ENCODE peak calls at places on chromosomes 12 and 14, in six cellular contexts. One of them, this sample, is unnamed.

GRCh38 chr12:71589478-71589881 is 74.2 kb downstream of the ZFC3H1 start:
- DNase-seq in CD8-positive, alpha-beta memory T cell: no peak
- DNase-seq in heart left ventricle: no peak
- DNase-seq in mesendoderm: no peak
- DNase-seq in IMR-90: peak; percentile 45
- DNase-seq in mucosa of descending colon: no peak
- DNase-seq in this sample: no peak

GRCh38 chr14:95106966-95107365 is 50.4 kb downstream of the DICER1 start:
- DNase-seq in CD8-positive, alpha-beta memory T cell: no peak
- DNase-seq in heart left ventricle: no peak
- DNase-seq in mesendoderm: no peak
- DNase-seq in IMR-90: peak; percentile 32
- DNase-seq in mucosa of descending colon: no peak
- DNase-seq in this sample: no peak

GRCh38 chr14:82710257-82710841 is 1176.7 kb upstream of the SEL1L start:
- DNase-seq in CD8-positive, alpha-beta memory T cell: no peak
- DNase-seq in heart left ventricle: peak; percentile 32
- DNase-seq in mesendoderm: peak; percentile 76
- DNase-seq in IMR-90: peak; percentile 61
- DNase-seq in mucosa of descending colon: no peak
- DNase-seq in this sample: peak; percentile 28

GRCh38 chr12:70692681-70693288 is 55.6 kb upstream of the PTPRB start:
- DNase-seq in CD8-positive, alpha-beta memory T cell: no peak
- DNase-seq in heart left ventricle: no peak
- DNase-seq in mesendoderm: peak; percentile 17
- DNase-seq in IMR-90: peak; percentile 29
- DNase-seq in mucosa of descending colon: no peak
- DNase-seq in this sample: no peak

GRCh38 chr12:127209318-127209717 is 1057.7 kb upstream of the TMEM132C start:
- DNase-seq in CD8-positive, alpha-beta memory T cell: no peak
- DNase-seq in heart left ventricle: no peak
- DNase-seq in mesendoderm: no peak
- DNase-seq in IMR-90: no peak
- DNase-seq in mucosa of descending colon: no peak
- DNase-seq in this sample: no peak

GRCh38 chr12:132717531-132718387 is 7.1 kb downstream of the PGAM5 start:
- DNase-seq in CD8-positive, alpha-beta memory T cell: no peak
- DNase-seq in heart left ventricle: no peak
- DNase-seq in mesendoderm: peak; percentile 29
- DNase-seq in IMR-90: no peak
- DNase-seq in mucosa of descending colon: no peak
- DNase-seq in this sample: no peak

GRCh38 chr12:42180990-42181611 is 36.4 kb upstream of the GXYLT1 start:
- DNase-seq in CD8-positive, alpha-beta memory T cell: no peak
- DNase-seq in heart left ventricle: no peak
- DNase-seq in mesendoderm: no peak
- DNase-seq in IMR-90: peak; percentile 22
- DNase-seq in mucosa of descending colon: no peak
- DNase-seq in this sample: no peak

GRCh38 chr14:48735607-48736006 is 850.6 kb downstream of the RPS29 start:
- DNase-seq in CD8-positive, alpha-beta memory T cell: no peak
- DNase-seq in heart left ventricle: no peak
- DNase-seq in mesendoderm: no peak
- DNase-seq in IMR-90: no peak
- DNase-seq in mucosa of descending colon: no peak
- DNase-seq in this sample: no peak

GRCh38 chr12:74899031-74899829 is 310.4 kb downstream of the KCNC2 start:
- DNase-seq in CD8-positive, alpha-beta memory T cell: no peak
- DNase-seq in heart left ventricle: no peak
- DNase-seq in mesendoderm: no peak
- DNase-seq in IMR-90: no peak
- DNase-seq in mucosa of descending colon: no peak
- DNase-seq in this sample: no peak

GRCh38 chr12:12398026-12398859 is 41.4 kb downstream of the BORCS5 start:
- DNase-seq in CD8-positive, alpha-beta memory T cell: no peak
- DNase-seq in heart left ventricle: peak; percentile 73
- DNase-seq in mesendoderm: no peak
- DNase-seq in IMR-90: peak; percentile 97
- DNase-seq in mucosa of descending colon: no peak
- DNase-seq in this sample: peak; percentile 87

GRCh38 chr14:83992857-83993256 is 1537.1 kb upstream of the FLRT2 start:
- DNase-seq in CD8-positive, alpha-beta memory T cell: no peak
- DNase-seq in heart left ventricle: no peak
- DNase-seq in mesendoderm: no peak
- DNase-seq in IMR-90: peak; percentile 85
- DNase-seq in mucosa of descending colon: no peak
- DNase-seq in this sample: no peak

GRCh38 chr12:19498099-19498498 is 58.8 kb downstream of the AEBP2 start:
- DNase-seq in CD8-positive, alpha-beta memory T cell: no peak
- DNase-seq in heart left ventricle: no peak
- DNase-seq in mesendoderm: no peak
- DNase-seq in IMR-90: no peak
- DNase-seq in mucosa of descending colon: no peak
- DNase-seq in this sample: no peak

GRCh38 chr14:56807586-56808168 is 2.6 kb downstream of the OTX2 start:
- DNase-seq in CD8-positive, alpha-beta memory T cell: no peak
- DNase-seq in heart left ventricle: no peak
- DNase-seq in mesendoderm: no peak
- DNase-seq in IMR-90: no peak
- DNase-seq in mucosa of descending colon: no peak
- DNase-seq in this sample: no peak

GRCh38 chr12:20436367-20436766 is 68.0 kb downstream of the PDE3A start:
- DNase-seq in CD8-positive, alpha-beta memory T cell: no peak
- DNase-seq in heart left ventricle: no peak
- DNase-seq in mesendoderm: no peak
- DNase-seq in IMR-90: peak; percentile 19
- DNase-seq in mucosa of descending colon: no peak
- DNase-seq in this sample: no peak

GRCh38 chr12:84599539-84599938 is 313.1 kb downstream of the SLC6A15 start:
- DNase-seq in CD8-positive, alpha-beta memory T cell: no peak
- DNase-seq in heart left ventricle: no peak
- DNase-seq in mesendoderm: peak; percentile 83
- DNase-seq in IMR-90: no peak
- DNase-seq in mucosa of descending colon: no peak
- DNase-seq in this sample: peak; percentile 46

GRCh38 chr12:132133952-132134652 is 10.0 kb downstream of the DDX51 start:
- DNase-seq in CD8-positive, alpha-beta memory T cell: no peak
- DNase-seq in heart left ventricle: no peak
- DNase-seq in mesendoderm: peak; percentile 62
- DNase-seq in IMR-90: no peak
- DNase-seq in mucosa of descending colon: no peak
- DNase-seq in this sample: no peak

GRCh38 chr12:90238872-90239271 is 530.2 kb upstream of the ATP2B1 start:
- DNase-seq in CD8-positive, alpha-beta memory T cell: no peak
- DNase-seq in heart left ventricle: no peak
- DNase-seq in mesendoderm: no peak
- DNase-seq in IMR-90: no peak
- DNase-seq in mucosa of descending colon: no peak
- DNase-seq in this sample: no peak

GRCh38 chr14:29262979-29263378 is 496.4 kb downstream of the FOXG1 start:
- DNase-seq in CD8-positive, alpha-beta memory T cell: no peak
- DNase-seq in heart left ventricle: no peak
- DNase-seq in mesendoderm: peak; percentile 14
- DNase-seq in IMR-90: peak; percentile 20
- DNase-seq in mucosa of descending colon: no peak
- DNase-seq in this sample: no peak

GRCh38 chr12:71475280-71475679 is 35.7 kb downstream of the LGR5 start:
- DNase-seq in CD8-positive, alpha-beta memory T cell: no peak
- DNase-seq in heart left ventricle: peak; percentile 43
- DNase-seq in mesendoderm: no peak
- DNase-seq in IMR-90: no peak
- DNase-seq in mucosa of descending colon: no peak
- DNase-seq in this sample: no peak

GRCh38 chr12:25557830-25558436 is 4.8 kb upstream of the LMNTD1 start:
- DNase-seq in CD8-positive, alpha-beta memory T cell: no peak
- DNase-seq in heart left ventricle: no peak
- DNase-seq in mesendoderm: peak; percentile 54
- DNase-seq in IMR-90: peak; percentile 43
- DNase-seq in mucosa of descending colon: no peak
- DNase-seq in this sample: no peak

GRCh38 chr12:50507930-50508329 is 3.1 kb downstream of the DIP2B start:
- DNase-seq in CD8-positive, alpha-beta memory T cell: no peak
- DNase-seq in heart left ventricle: no peak
- DNase-seq in mesendoderm: no peak
- DNase-seq in IMR-90: no peak
- DNase-seq in mucosa of descending colon: no peak
- DNase-seq in this sample: no peak

GRCh38 chr12:116372815-116373214 is 95.3 kb upstream of the MED13L start:
- DNase-seq in CD8-positive, alpha-beta memory T cell: no peak
- DNase-seq in heart left ventricle: no peak
- DNase-seq in mesendoderm: no peak
- DNase-seq in IMR-90: no peak
- DNase-seq in mucosa of descending colon: no peak
- DNase-seq in this sample: no peak

GRCh38 chr12:52293926-52294325 is 2.6 kb upstream of the KRT81 start:
- DNase-seq in CD8-positive, alpha-beta memory T cell: no peak
- DNase-seq in heart left ventricle: no peak
- DNase-seq in mesendoderm: no peak
- DNase-seq in IMR-90: no peak
- DNase-seq in mucosa of descending colon: no peak
- DNase-seq in this sample: no peak

GRCh38 chr14:104096751-104097700 is 11.5 kb downstream of the ASPG start:
- DNase-seq in CD8-positive, alpha-beta memory T cell: no peak
- DNase-seq in heart left ventricle: peak; percentile 20
- DNase-seq in mesendoderm: no peak
- DNase-seq in IMR-90: no peak
- DNase-seq in mucosa of descending colon: peak; percentile 41
- DNase-seq in this sample: no peak

GRCh38 chr12:89060133-89060532 is 292.2 kb downstream of the DUSP6 start:
- DNase-seq in CD8-positive, alpha-beta memory T cell: no peak
- DNase-seq in heart left ventricle: no peak
- DNase-seq in mesendoderm: peak; percentile 68
- DNase-seq in IMR-90: peak; percentile 12
- DNase-seq in mucosa of descending colon: no peak
- DNase-seq in this sample: no peak

GRCh38 chr14:97712471-97712870 is 915.3 kb downstream of the VRK1 start:
- DNase-seq in CD8-positive, alpha-beta memory T cell: no peak
- DNase-seq in heart left ventricle: no peak
- DNase-seq in mesendoderm: no peak
- DNase-seq in IMR-90: no peak
- DNase-seq in mucosa of descending colon: no peak
- DNase-seq in this sample: no peak

GRCh38 chr14:94484476-94484875 is 8.5 kb upstream of the SERPINA9 start:
- DNase-seq in CD8-positive, alpha-beta memory T cell: no peak
- DNase-seq in heart left ventricle: no peak
- DNase-seq in mesendoderm: no peak
- DNase-seq in IMR-90: no peak
- DNase-seq in mucosa of descending colon: no peak
- DNase-seq in this sample: no peak

GRCh38 chr14:49989980-49990379 is 97.1 kb downstream of the ARF6 start:
- DNase-seq in CD8-positive, alpha-beta memory T cell: no peak
- DNase-seq in heart left ventricle: no peak
- DNase-seq in mesendoderm: no peak
- DNase-seq in IMR-90: no peak
- DNase-seq in mucosa of descending colon: no peak
- DNase-seq in this sample: no peak

GRCh38 chr14:51157012-51157411 is 62.1 kb upstream of the TRIM9 start:
- DNase-seq in CD8-positive, alpha-beta memory T cell: no peak
- DNase-seq in heart left ventricle: no peak
- DNase-seq in mesendoderm: peak; percentile 42
- DNase-seq in IMR-90: peak; percentile 8
- DNase-seq in mucosa of descending colon: no peak
- DNase-seq in this sample: peak; percentile 1

GRCh38 chr12:122026706-122027328 is 5.1 kb downstream of the BCL7A start:
- DNase-seq in CD8-positive, alpha-beta memory T cell: no peak
- DNase-seq in heart left ventricle: no peak
- DNase-seq in mesendoderm: no peak
- DNase-seq in IMR-90: no peak
- DNase-seq in mucosa of descending colon: no peak
- DNase-seq in this sample: no peak
- H3K4me3 ChIP-seq in CD8-positive, alpha-beta memory T cell: no peak overlapping the region
- H3K4me3 ChIP-seq in heart left ventricle: no peak overlapping the region
- H3K4me3 ChIP-seq in mesendoderm: no peak overlapping the region
- H3K4me3 ChIP-seq in IMR-90: no peak overlapping the region
- H3K4me3 ChIP-seq in mucosa of descending colon: no peak overlapping the region
- H3K4me3 ChIP-seq in this sample: no peak overlapping the region

GRCh38 chr12:124147579-124147978 is 147.3 kb upstream of the RFLNA start:
- DNase-seq in CD8-positive, alpha-beta memory T cell: no peak
- DNase-seq in heart left ventricle: no peak
- DNase-seq in mesendoderm: no peak
- DNase-seq in IMR-90: no peak
- DNase-seq in mucosa of descending colon: no peak
- DNase-seq in this sample: no peak
- H3K4me3 ChIP-seq in CD8-positive, alpha-beta memory T cell: no peak overlapping the region
- H3K4me3 ChIP-seq in heart left ventricle: no peak overlapping the region
- H3K4me3 ChIP-seq in mesendoderm: no peak overlapping the region
- H3K4me3 ChIP-seq in IMR-90: no peak overlapping the region
- H3K4me3 ChIP-seq in mucosa of descending colon: no peak overlapping the region
- H3K4me3 ChIP-seq in this sample: no peak overlapping the region

GRCh38 chr12:106953352-106954260 is 2.1 kb upstream of the TMEM263 start:
- DNase-seq in CD8-positive, alpha-beta memory T cell: no peak
- DNase-seq in heart left ventricle: no peak
- DNase-seq in mesendoderm: no peak
- DNase-seq in IMR-90: peak; percentile 4
- DNase-seq in mucosa of descending colon: no peak
- DNase-seq in this sample: no peak
- H3K4me3 ChIP-seq in CD8-positive, alpha-beta memory T cell: no peak overlapping the region
- H3K4me3 ChIP-seq in heart left ventricle: no peak overlapping the region
- H3K4me3 ChIP-seq in mesendoderm: no peak overlapping the region
- H3K4me3 ChIP-seq in IMR-90: no peak overlapping the region
- H3K4me3 ChIP-seq in mucosa of descending colon: no peak overlapping the region
- H3K4me3 ChIP-seq in this sample: no peak overlapping the region

DNA sequence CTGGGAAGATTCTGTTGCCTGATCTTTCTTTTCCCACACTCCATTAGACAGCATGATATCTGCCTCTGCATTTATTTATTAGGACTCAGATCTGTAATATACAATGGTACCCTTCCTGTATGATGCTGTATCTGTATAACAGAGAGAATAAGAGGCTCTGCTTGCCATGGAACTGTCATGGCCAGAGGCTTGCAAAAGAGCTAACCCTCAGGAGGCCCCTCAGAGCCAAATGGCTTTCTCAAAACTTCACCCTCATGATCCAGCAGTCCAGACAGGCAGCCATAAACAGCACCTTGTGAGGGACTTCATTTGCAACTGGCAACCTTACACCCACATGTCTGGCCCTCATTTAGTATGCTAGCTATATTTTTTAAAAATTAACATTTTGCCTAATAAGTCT is 57.6 kb downstream of the TMEM30B start:
- DNase-seq in CD8-positive, alpha-beta memory T cell: no peak
- DNase-seq in heart left ventricle: no peak
- DNase-seq in mesendoderm: no peak
- DNase-seq in IMR-90: no peak
- DNase-seq in mucosa of descending colon: no peak
- DNase-seq in this sample: no peak
- H3K4me3 ChIP-seq in CD8-positive, alpha-beta memory T cell: no peak overlapping the region
- H3K4me3 ChIP-seq in heart left ventricle: no peak overlapping the region
- H3K4me3 ChIP-seq in mesendoderm: no peak overlapping the region
- H3K4me3 ChIP-seq in IMR-90: no peak overlapping the region
- H3K4me3 ChIP-seq in mucosa of descending colon: no peak overlapping the region
- H3K4me3 ChIP-seq in this sample: no peak overlapping the region

GRCh38 chr12:46402861-46403731 is 30.5 kb upstream of the SLC38A2 start:
- DNase-seq in CD8-positive, alpha-beta memory T cell: no peak
- DNase-seq in heart left ventricle: no peak
- DNase-seq in mesendoderm: no peak
- DNase-seq in IMR-90: peak; percentile 69
- DNase-seq in mucosa of descending colon: no peak
- DNase-seq in this sample: no peak
- H3K4me3 ChIP-seq in CD8-positive, alpha-beta memory T cell: no peak overlapping the region
- H3K4me3 ChIP-seq in heart left ventricle: no peak overlapping the region
- H3K4me3 ChIP-seq in mesendoderm: no peak overlapping the region
- H3K4me3 ChIP-seq in IMR-90: no peak overlapping the region
- H3K4me3 ChIP-seq in mucosa of descending colon: no peak overlapping the region
- H3K4me3 ChIP-seq in this sample: no peak overlapping the region